ENCODE peak calls at places on chromosomes 5 and 9, in four cellular contexts. I is NCI-H69, J is HepG2, Z is H54. Y is an unnamed sample.

GRCh38 chr9:100619194-100619593 is 41.3 kb downstream of the CAVIN4 start:
- DNase-seq in I (no peak), J (no peak), Z (no peak), Y (no peak)

GRCh38 chr5:18553269-18553668 is 919.0 kb downstream of the TAF11L14 start:
- DNase-seq in I (no peak), J (no peak), Z (peak; percentile 27), Y (no peak)

GRCh38 chr5:175253597-175253996 is 190.4 kb downstream of the DRD1 start:
- DNase-seq in I (no peak), J (no peak), Z (no peak), Y (no peak)

GRCh38 chr5:74934949-74935751 is 69.0 kb upstream of the FAM169A start:
- DNase-seq in I (peak; percentile 22), J (peak; percentile 46), Z (no peak), Y (no peak)

GRCh38 chr5:73722224-73722623 is 96.2 kb downstream of the ARHGEF28 start:
- DNase-seq in I (no peak), J (no peak), Z (no peak), Y (no peak)

GRCh38 chr5:34499001-34499734 is 157.0 kb upstream of the RAI14 start:
- DNase-seq in I (peak; percentile 18), J (no peak), Z (no peak), Y (no peak)

GRCh38 chr9:116154976-116155699 is 1.5 kb downstream of the PAPPA start:
- DNase-seq in I (peak; percentile 39), J (no peak), Z (no peak), Y (no peak)

GRCh38 chr5:76099286-76099702 is 16.1 kb downstream of the SV2C start:
- DNase-seq in I (no peak), J (no peak), Z (no peak), Y (no peak)

GRCh38 chr5:78483809-78484521 is 123.5 kb downstream of the SCAMP1 start:
- DNase-seq in I (no peak), J (no peak), Z (no peak), Y (no peak)

GRCh38 chr9:113542741-113543140 is 79.2 kb downstream of the RGS3 start:
- DNase-seq in I (no peak), J (no peak), Z (no peak), Y (no peak)

GRCh38 chr9:122096620-122097415 is 3.7 kb upstream of the TTLL11 start:
- DNase-seq in I (no peak), J (no peak), Z (no peak), Y (no peak)

GRCh38 chr9:7869340-7869739 is 69.8 kb upstream of the DMAC1 start:
- DNase-seq in I (no peak), J (no peak), Z (no peak), Y (no peak)

GRCh38 chr9:114813717-114814418 is 8.0 kb upstream of the TNFSF15 start:
- DNase-seq in I (no peak), J (no peak), Z (no peak), Y (no peak)

GRCh38 chr9:18478517-18479361 is 4.8 kb downstream of the ADAMTSL1 start:
- DNase-seq in I (no peak), J (no peak), Z (no peak), Y (no peak)

GRCh38 chr9:20512106-20512505 is 110.2 kb downstream of the MLLT3 start:
- DNase-seq in I (peak; percentile 35), J (no peak), Z (no peak), Y (no peak)

GRCh38 chr5:135295852-135296251 is 103.2 kb downstream of the MACROH2A1 start:
- DNase-seq in I (no peak), J (no peak), Z (no peak), Y (no peak)

GRCh38 chr5:120464627-120465280 is 654 bp downstream of the PRR16 start:
- DNase-seq in I (peak; percentile 59), J (no peak), Z (no peak), Y (peak; percentile 22)

GRCh38 chr5:4977421-4977820 is 162.7 kb upstream of the ADAMTS16 start:
- DNase-seq in I (no peak), J (no peak), Z (no peak), Y (no peak)

GRCh38 chr9:2466703-2467102 is 154.9 kb upstream of the VLDLR start:
- DNase-seq in I (peak; percentile 98), J (no peak), Z (no peak), Y (no peak)

GRCh38 chr5:181133610-181134231 is 2.8 kb upstream of the OR2V1 start:
- DNase-seq in I (peak; percentile 3), J (peak; percentile 12), Z (peak; percentile 86), Y (no peak)

GRCh38 chr9:29208670-29209069 is 1635.4 kb upstream of the C9orf72 start:
- DNase-seq in I (peak; percentile 83), J (no peak), Z (no peak), Y (no peak)

GRCh38 chr9:70080481-70081119 is 37.0 kb downstream of the MAMDC2 start:
- DNase-seq in I (peak; percentile 79), J (peak; percentile 3), Z (peak; percentile 32), Y (peak; percentile 5)

GRCh38 chr9:37947431-37947830 is 43.5 kb upstream of the SLC25A51 start:
- DNase-seq in I (no peak), J (no peak), Z (no peak), Y (no peak)

GRCh38 chr5:145867806-145868205 is 5.0 kb downstream of the GRXCR2 start:
- DNase-seq in I (peak; percentile 21), J (no peak), Z (no peak), Y (no peak)